ENCODE peak calls at places on chromosomes 3 and 15, in ten cellular contexts. One of them, this sample, is unnamed.

GRCh38 chr3:107910713-107911259 is 180.0 kb downstream of the CD47 start:
- DNase-seq in esophagus muscularis mucosa: no peak
- DNase-seq in spleen: no peak
- DNase-seq in GM23338: no peak
- DNase-seq in ovary: no peak
- DNase-seq in cardiac muscle cell: no peak
- DNase-seq in brain microvascular endothelial cell: no peak
- DNase-seq in right lobe of liver: no peak
- DNase-seq in HL-60: no peak
- DNase-seq in heart left ventricle: no peak
- DNase-seq in this sample: no peak

GRCh38 chr15:69573815-69574472 is 121.3 kb downstream of the RPLP1 start:
- DNase-seq in esophagus muscularis mucosa: no peak
- DNase-seq in spleen: no peak
- DNase-seq in GM23338: no peak
- DNase-seq in ovary: no peak
- DNase-seq in cardiac muscle cell: peak
- DNase-seq in brain microvascular endothelial cell: peak
- DNase-seq in right lobe of liver: no peak
- DNase-seq in HL-60: no peak
- DNase-seq in heart left ventricle: no peak
- DNase-seq in this sample: no peak

GRCh38 chr3:4835616-4836043 is 143.6 kb upstream of the BHLHE40 start:
- DNase-seq in esophagus muscularis mucosa: no peak
- DNase-seq in spleen: no peak
- DNase-seq in GM23338: no peak
- DNase-seq in ovary: no peak
- DNase-seq in cardiac muscle cell: peak
- DNase-seq in brain microvascular endothelial cell: no peak
- DNase-seq in right lobe of liver: no peak
- DNase-seq in HL-60: no peak
- DNase-seq in heart left ventricle: no peak
- DNase-seq in this sample: no peak

GRCh38 chr3:197899833-197900478 is 50.0 kb upstream of the RPL35A start:
- DNase-seq in esophagus muscularis mucosa: no peak
- DNase-seq in spleen: no peak
- DNase-seq in GM23338: peak
- DNase-seq in ovary: no peak
- DNase-seq in cardiac muscle cell: no peak
- DNase-seq in brain microvascular endothelial cell: no peak
- DNase-seq in right lobe of liver: no peak
- DNase-seq in HL-60: no peak
- DNase-seq in heart left ventricle: no peak
- DNase-seq in this sample: peak

GRCh38 chr15:68436680-68437079 is 4.7 kb upstream of the ITGA11 start:
- DNase-seq in esophagus muscularis mucosa: peak
- DNase-seq in spleen: no peak
- DNase-seq in GM23338: no peak
- DNase-seq in ovary: no peak
- DNase-seq in cardiac muscle cell: no peak
- DNase-seq in brain microvascular endothelial cell: no peak
- DNase-seq in right lobe of liver: no peak
- DNase-seq in HL-60: no peak
- DNase-seq in heart left ventricle: no peak
- DNase-seq in this sample: peak

GRCh38 chr3:149009732-149010131 is 18.4 kb downstream of the GYG1 start:
- DNase-seq in esophagus muscularis mucosa: no peak
- DNase-seq in spleen: no peak
- DNase-seq in GM23338: no peak
- DNase-seq in ovary: no peak
- DNase-seq in cardiac muscle cell: no peak
- DNase-seq in brain microvascular endothelial cell: no peak
- DNase-seq in right lobe of liver: no peak
- DNase-seq in HL-60: no peak
- DNase-seq in heart left ventricle: no peak
- DNase-seq in this sample: no peak

GRCh38 chr15:81308260-81308659 is 15.7 kb downstream of the STARD5 start:
- DNase-seq in esophagus muscularis mucosa: no peak
- DNase-seq in spleen: no peak
- DNase-seq in GM23338: no peak
- DNase-seq in ovary: no peak
- DNase-seq in cardiac muscle cell: no peak
- DNase-seq in brain microvascular endothelial cell: no peak
- DNase-seq in right lobe of liver: no peak
- DNase-seq in HL-60: no peak
- DNase-seq in heart left ventricle: no peak
- DNase-seq in this sample: no peak

GRCh38 chr3:71415708-71416108 is 167.8 kb downstream of the FOXP1 start:
- DNase-seq in esophagus muscularis mucosa: no peak
- DNase-seq in spleen: no peak
- DNase-seq in GM23338: no peak
- DNase-seq in ovary: no peak
- DNase-seq in cardiac muscle cell: no peak
- DNase-seq in brain microvascular endothelial cell: no peak
- DNase-seq in right lobe of liver: no peak
- DNase-seq in HL-60: no peak
- DNase-seq in heart left ventricle: no peak
- DNase-seq in this sample: no peak

GRCh38 chr3:71421820-71422566 is 161.5 kb downstream of the FOXP1 start:
- DNase-seq in esophagus muscularis mucosa: no peak
- DNase-seq in spleen: peak
- DNase-seq in GM23338: no peak
- DNase-seq in ovary: no peak
- DNase-seq in cardiac muscle cell: no peak
- DNase-seq in brain microvascular endothelial cell: no peak
- DNase-seq in right lobe of liver: no peak
- DNase-seq in HL-60: no peak
- DNase-seq in heart left ventricle: no peak
- DNase-seq in this sample: no peak

GRCh38 chr15:26126819-26127387 is 263.8 kb upstream of the ATP10A start:
- DNase-seq in esophagus muscularis mucosa: peak
- DNase-seq in spleen: no peak
- DNase-seq in GM23338: no peak
- DNase-seq in ovary: no peak
- DNase-seq in cardiac muscle cell: no peak
- DNase-seq in brain microvascular endothelial cell: no peak
- DNase-seq in right lobe of liver: no peak
- DNase-seq in HL-60: no peak
- DNase-seq in heart left ventricle: no peak
- DNase-seq in this sample: no peak

GRCh38 chr3:120726784-120727183 is 15.5 kb downstream of the RABL3 start:
- DNase-seq in esophagus muscularis mucosa: no peak
- DNase-seq in spleen: no peak
- DNase-seq in GM23338: no peak
- DNase-seq in ovary: no peak
- DNase-seq in cardiac muscle cell: peak
- DNase-seq in brain microvascular endothelial cell: no peak
- DNase-seq in right lobe of liver: no peak
- DNase-seq in HL-60: no peak
- DNase-seq in heart left ventricle: no peak
- DNase-seq in this sample: no peak

GRCh38 chr3:156750874-156751245 is 75.3 kb upstream of the LEKR1 start:
- DNase-seq in esophagus muscularis mucosa: no peak
- DNase-seq in spleen: no peak
- DNase-seq in GM23338: peak
- DNase-seq in ovary: no peak
- DNase-seq in cardiac muscle cell: peak
- DNase-seq in brain microvascular endothelial cell: peak
- DNase-seq in right lobe of liver: no peak
- DNase-seq in HL-60: no peak
- DNase-seq in heart left ventricle: no peak
- DNase-seq in this sample: no peak

GRCh38 chr3:69791111-69791510 is 51.8 kb downstream of the MITF start:
- DNase-seq in esophagus muscularis mucosa: no peak
- DNase-seq in spleen: no peak
- DNase-seq in GM23338: no peak
- DNase-seq in ovary: peak
- DNase-seq in cardiac muscle cell: peak
- DNase-seq in brain microvascular endothelial cell: peak
- DNase-seq in right lobe of liver: peak
- DNase-seq in HL-60: no peak
- DNase-seq in heart left ventricle: peak
- DNase-seq in this sample: no peak

GRCh38 chr3:144294659-144295538 is 323.3 kb downstream of the DIPK2A start:
- DNase-seq in esophagus muscularis mucosa: no peak
- DNase-seq in spleen: no peak
- DNase-seq in GM23338: no peak
- DNase-seq in ovary: no peak
- DNase-seq in cardiac muscle cell: no peak
- DNase-seq in brain microvascular endothelial cell: no peak
- DNase-seq in right lobe of liver: no peak
- DNase-seq in HL-60: no peak
- DNase-seq in heart left ventricle: no peak
- DNase-seq in this sample: no peak

GRCh38 chr15:57334257-57334656 is 42.0 kb upstream of the CGNL1 start:
- DNase-seq in esophagus muscularis mucosa: no peak
- DNase-seq in spleen: no peak
- DNase-seq in GM23338: no peak
- DNase-seq in ovary: no peak
- DNase-seq in cardiac muscle cell: peak
- DNase-seq in brain microvascular endothelial cell: peak
- DNase-seq in right lobe of liver: no peak
- DNase-seq in HL-60: no peak
- DNase-seq in heart left ventricle: peak
- DNase-seq in this sample: peak
- H3K27ac ChIP-seq in esophagus muscularis mucosa: no peak
- H3K27ac ChIP-seq in spleen: no peak
- H3K27ac ChIP-seq in GM23338: no peak
- H3K27ac ChIP-seq in ovary: no peak
- H3K27ac ChIP-seq in cardiac muscle cell: no peak
- H3K27ac ChIP-seq in brain microvascular endothelial cell: no peak
- H3K27ac ChIP-seq in right lobe of liver: no peak
- H3K27ac ChIP-seq in HL-60: no peak
- H3K27ac ChIP-seq in heart left ventricle: no peak
- H3K27ac ChIP-seq in this sample: no peak

DNA sequence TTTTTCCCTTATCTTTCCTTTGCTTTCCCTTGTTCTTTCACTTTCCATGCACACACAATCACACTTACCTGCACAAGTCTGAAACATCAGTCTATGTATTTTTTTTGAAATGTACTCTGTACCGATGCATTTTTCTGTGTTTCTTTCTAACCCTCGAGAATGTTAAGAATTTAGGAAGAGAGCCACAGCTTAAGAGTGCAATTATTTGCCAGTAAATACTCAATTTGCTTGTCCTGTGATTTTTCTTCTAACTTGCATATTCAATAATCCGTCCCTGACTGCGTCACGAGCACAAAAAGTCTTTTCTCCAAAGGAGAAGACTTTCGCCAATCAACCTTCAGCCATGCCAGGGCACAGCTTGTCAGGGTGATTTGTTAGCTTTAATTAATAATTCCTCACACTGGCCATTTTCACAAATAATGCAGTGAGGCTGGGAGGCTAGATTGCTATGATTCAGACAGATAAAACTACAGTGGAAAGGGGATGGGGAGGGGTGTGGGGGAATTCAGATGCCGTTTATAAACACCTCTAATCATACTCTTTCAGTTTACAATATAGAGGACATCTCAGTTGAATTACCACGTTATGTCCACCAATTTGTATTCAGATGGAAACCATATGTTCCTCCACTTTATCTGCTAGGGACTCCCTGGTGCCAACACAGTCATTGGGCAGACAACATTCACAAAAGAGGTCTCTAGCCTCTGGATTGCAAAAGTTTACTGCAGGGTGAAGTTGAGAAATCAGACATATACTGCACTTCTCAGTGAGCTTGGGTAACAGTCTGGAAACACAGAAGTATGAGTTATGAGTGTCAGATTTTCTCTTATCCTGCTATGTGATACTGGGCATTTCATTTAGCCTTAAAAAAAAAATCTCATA is 388.0 kb downstream of the ZBTB20 start:
- DNase-seq in esophagus muscularis mucosa: no peak
- DNase-seq in spleen: no peak
- DNase-seq in GM23338: no peak
- DNase-seq in ovary: no peak
- DNase-seq in cardiac muscle cell: peak
- DNase-seq in brain microvascular endothelial cell: no peak
- DNase-seq in right lobe of liver: no peak
- DNase-seq in HL-60: no peak
- DNase-seq in heart left ventricle: no peak
- DNase-seq in this sample: no peak
- H3K4me3 ChIP-seq in esophagus muscularis mucosa: peak
- H3K4me3 ChIP-seq in spleen: no peak
- H3K4me3 ChIP-seq in GM23338: no peak
- H3K4me3 ChIP-seq in ovary: peak
- H3K4me3 ChIP-seq in cardiac muscle cell: no peak
- H3K4me3 ChIP-seq in brain microvascular endothelial cell: peak
- H3K4me3 ChIP-seq in right lobe of liver: peak
- H3K4me3 ChIP-seq in HL-60: no peak
- H3K4me3 ChIP-seq in heart left ventricle: peak
- H3K4me3 ChIP-seq in this sample: no peak

DNA sequence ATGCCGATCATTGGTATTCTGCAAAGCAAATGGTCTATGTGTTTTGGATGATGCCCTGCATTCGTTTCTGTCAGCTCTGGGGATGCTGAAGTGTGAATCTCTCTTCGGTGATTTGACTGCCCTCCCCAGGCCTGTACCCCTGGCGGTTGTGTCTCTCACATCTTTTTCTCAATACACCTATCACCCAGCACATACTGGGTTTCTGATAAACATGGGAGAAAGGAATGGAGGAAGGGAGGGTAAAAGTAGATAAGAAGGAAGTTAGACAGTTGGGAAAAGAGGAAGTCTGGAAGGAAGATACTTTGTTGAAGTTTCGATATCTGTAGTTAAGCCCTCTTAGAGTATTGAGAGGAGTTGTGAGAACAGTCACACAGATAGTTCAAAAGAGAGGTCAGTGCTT is 35.8 kb upstream of the LRTM1 start:
- DNase-seq in esophagus muscularis mucosa: no peak
- DNase-seq in spleen: no peak
- DNase-seq in GM23338: no peak
- DNase-seq in ovary: no peak
- DNase-seq in cardiac muscle cell: no peak
- DNase-seq in brain microvascular endothelial cell: no peak
- DNase-seq in right lobe of liver: no peak
- DNase-seq in HL-60: no peak
- DNase-seq in heart left ventricle: no peak
- DNase-seq in this sample: peak
- H3K27ac ChIP-seq in esophagus muscularis mucosa: no peak
- H3K27ac ChIP-seq in spleen: no peak
- H3K27ac ChIP-seq in GM23338: no peak
- H3K27ac ChIP-seq in ovary: no peak
- H3K27ac ChIP-seq in cardiac muscle cell: no peak
- H3K27ac ChIP-seq in brain microvascular endothelial cell: no peak
- H3K27ac ChIP-seq in right lobe of liver: no peak
- H3K27ac ChIP-seq in HL-60: peak
- H3K27ac ChIP-seq in heart left ventricle: no peak
- H3K27ac ChIP-seq in this sample: no peak

DNA sequence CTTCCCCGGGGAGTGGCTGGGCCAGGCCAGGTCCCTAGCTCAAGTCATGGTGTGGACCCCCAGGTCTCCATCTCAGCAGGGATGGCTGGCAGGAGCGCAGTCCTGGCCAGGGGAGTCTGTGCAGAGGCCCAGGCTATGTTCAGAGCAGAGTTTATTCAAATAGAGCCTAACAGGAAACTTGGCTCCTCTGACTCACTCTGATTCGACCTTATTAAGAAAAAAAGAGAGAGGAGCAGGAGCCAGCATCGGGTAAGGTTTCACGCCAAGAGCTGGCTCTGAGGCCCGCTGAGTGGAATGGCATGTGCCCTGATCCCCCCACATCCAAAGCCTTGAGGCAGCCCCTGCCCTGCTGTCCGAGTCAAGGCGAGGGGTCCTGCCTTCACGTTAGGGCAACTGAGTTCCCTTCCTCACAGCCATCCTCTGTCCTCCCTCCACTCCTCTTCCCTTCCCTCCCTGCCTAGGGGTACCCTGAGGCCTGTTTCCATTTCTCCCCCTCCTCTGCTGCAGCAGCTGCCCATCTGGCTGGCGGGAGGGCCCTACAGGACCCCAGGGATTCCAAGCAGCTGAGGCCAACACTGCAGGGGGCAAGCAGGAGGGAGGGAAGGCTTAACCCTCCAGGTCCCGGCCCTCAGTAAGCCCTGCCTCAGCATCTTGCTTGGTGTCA is 1.9 kb upstream of the LOXL1 start:
- DNase-seq in esophagus muscularis mucosa: no peak
- DNase-seq in spleen: peak
- DNase-seq in GM23338: no peak
- DNase-seq in ovary: peak
- DNase-seq in cardiac muscle cell: peak
- DNase-seq in brain microvascular endothelial cell: peak
- DNase-seq in right lobe of liver: no peak
- DNase-seq in HL-60: no peak
- DNase-seq in heart left ventricle: no peak
- DNase-seq in this sample: peak
- H3K4me3 ChIP-seq in esophagus muscularis mucosa: no peak
- H3K4me3 ChIP-seq in spleen: no peak
- H3K4me3 ChIP-seq in GM23338: no peak
- H3K4me3 ChIP-seq in ovary: no peak
- H3K4me3 ChIP-seq in cardiac muscle cell: no peak
- H3K4me3 ChIP-seq in brain microvascular endothelial cell: no peak
- H3K4me3 ChIP-seq in right lobe of liver: no peak
- H3K4me3 ChIP-seq in HL-60: no peak
- H3K4me3 ChIP-seq in heart left ventricle: no peak
- H3K4me3 ChIP-seq in this sample: no peak